ENCODE peak calls at places on chromosome 7, in four cellular contexts. One of them, this sample, is unnamed.

GRCh38 chr7:45580053-45580872 is 6.1 kb downstream of the ADCY1 start:
- DNase-seq in H1: peak
- DNase-seq in HepG2: no peak
- DNase-seq in GM12878: no peak
- DNase-seq in this sample: peak

GRCh38 chr7:120774481-120774880 is 83.5 kb downstream of the TSPAN12 start:
- DNase-seq in H1: no peak
- DNase-seq in GM12878: no peak
- DNase-seq in HepG2: no peak
- DNase-seq in this sample: no peak

GRCh38 chr7:33722383-33723096 is 182.8 kb upstream of the BMPER start:
- DNase-seq in H1: no peak
- DNase-seq in GM12878: no peak
- DNase-seq in HepG2: peak
- DNase-seq in this sample: no peak

GRCh38 chr7:50982626-50983025 is 199.9 kb upstream of the GRB10 start:
- DNase-seq in H1: no peak
- DNase-seq in GM12878: no peak
- DNase-seq in HepG2: no peak
- DNase-seq in this sample: no peak

GRCh38 chr7:150385240-150385830 is 6.2 kb downstream of the ZNF775 start:
- DNase-seq in H1: no peak
- DNase-seq in HepG2: no peak
- DNase-seq in GM12878: no peak
- DNase-seq in this sample: no peak

GRCh38 chr7:129779602-129780256 is 168.2 kb downstream of the NRF1 start:
- DNase-seq in GM12878: no peak
- DNase-seq in HepG2: peak
- DNase-seq in H1: peak
- DNase-seq in this sample: peak

GRCh38 chr7:130092598-130092997 is 22.3 kb downstream of the KLHDC10 start:
- DNase-seq in HepG2: no peak
- DNase-seq in H1: no peak
- DNase-seq in GM12878: no peak
- DNase-seq in this sample: no peak

GRCh38 chr7:101066858-101067227 is 18.4 kb upstream of the TRIM56 start:
- DNase-seq in GM12878: no peak
- DNase-seq in HepG2: no peak
- DNase-seq in H1: no peak
- DNase-seq in this sample: no peak

GRCh38 chr7:135763261-135763660 is 14.6 kb upstream of the FAM180A start:
- DNase-seq in HepG2: no peak
- DNase-seq in H1: no peak
- DNase-seq in GM12878: no peak
- DNase-seq in this sample: no peak

GRCh38 chr7:129748710-129749109 is 137.2 kb downstream of the NRF1 start:
- DNase-seq in GM12878: no peak
- DNase-seq in HepG2: no peak
- DNase-seq in H1: no peak
- DNase-seq in this sample: no peak

GRCh38 chr7:74575083-74575803 is 82.3 kb upstream of the GTF2I start:
- DNase-seq in H1: no peak
- DNase-seq in HepG2: no peak
- DNase-seq in GM12878: no peak
- DNase-seq in this sample: peak

GRCh38 chr7:50303894-50304157 is 690 bp upstream of the IKZF1 start:
- DNase-seq in HepG2: no peak
- DNase-seq in GM12878: no peak
- DNase-seq in H1: no peak
- DNase-seq in this sample: no peak

GRCh38 chr7:70417061-70417655 is 714.8 kb upstream of the GALNT17 start:
- DNase-seq in GM12878: no peak
- DNase-seq in HepG2: no peak
- DNase-seq in H1: peak
- DNase-seq in this sample: no peak

GRCh38 chr7:1505731-1506550 is 1.8 kb upstream of the INTS1 start:
- DNase-seq in HepG2: no peak
- DNase-seq in H1: peak
- DNase-seq in GM12878: no peak
- DNase-seq in this sample: peak

GRCh38 chr7:111855161-111855841 is 293.0 kb upstream of the IMMP2L start:
- DNase-seq in HepG2: peak
- DNase-seq in H1: no peak
- DNase-seq in GM12878: peak
- DNase-seq in this sample: peak

GRCh38 chr7:114426824-114427223 is 12.2 kb downstream of the FOXP2 start:
- DNase-seq in GM12878: no peak
- DNase-seq in HepG2: no peak
- DNase-seq in H1: no peak
- DNase-seq in this sample: no peak

GRCh38 chr7:129775695-129776396 is 164.3 kb downstream of the NRF1 start:
- DNase-seq in GM12878: no peak
- DNase-seq in HepG2: no peak
- DNase-seq in H1: peak
- DNase-seq in this sample: no peak

GRCh38 chr7:134943785-134944400 is 42.4 kb upstream of the AGBL3 start:
- DNase-seq in H1: no peak
- DNase-seq in GM12878: no peak
- DNase-seq in HepG2: peak
- DNase-seq in this sample: no peak

GRCh38 chr7:96407427-96407826 is 85.5 kb upstream of the SLC25A13 start:
- DNase-seq in H1: no peak
- DNase-seq in HepG2: no peak
- DNase-seq in GM12878: no peak
- DNase-seq in this sample: no peak

GRCh38 chr7:115805458-115805857 is 225.1 kb downstream of the TFEC start:
- DNase-seq in GM12878: no peak
- DNase-seq in H1: no peak
- DNase-seq in HepG2: no peak
- DNase-seq in this sample: no peak

GRCh38 chr7:138919256-138919655 is 61.9 kb downstream of the KIAA1549 start:
- DNase-seq in H1: no peak
- DNase-seq in GM12878: no peak
- DNase-seq in HepG2: no peak
- DNase-seq in this sample: no peak

GRCh38 chr7:129785457-129786178 is 167.1 kb downstream of the UBE2H start:
- DNase-seq in HepG2: no peak
- DNase-seq in GM12878: no peak
- DNase-seq in H1: no peak
- DNase-seq in this sample: no peak

GRCh38 chr7:47211467-47212121 is 370.3 kb downstream of the TNS3 start:
- DNase-seq in GM12878: no peak
- DNase-seq in HepG2: no peak
- DNase-seq in H1: no peak
- DNase-seq in this sample: peak

GRCh38 chr7:73831656-73832579 is 1.1 kb downstream of the CLDN4 start:
- DNase-seq in HepG2: peak
- DNase-seq in GM12878: no peak
- DNase-seq in H1: peak
- DNase-seq in this sample: no peak

GRCh38 chr7:70762697-70763096 is 369.2 kb upstream of the GALNT17 start:
- DNase-seq in GM12878: no peak
- DNase-seq in H1: no peak
- DNase-seq in HepG2: no peak
- DNase-seq in this sample: no peak

GRCh38 chr7:155798673-155799439 is 13.4 kb downstream of the SHH start:
- DNase-seq in HepG2: no peak
- DNase-seq in GM12878: no peak
- DNase-seq in H1: no peak
- DNase-seq in this sample: no peak
- TF ChIP-seq HDAC6 in HepG2: no peak
- TF ChIP-seq HDAC6 in GM12878: no peak
- TF ChIP-seq HDAC6 in H1: no peak
- TF ChIP-seq HDAC6 in this sample: no peak

DNA sequence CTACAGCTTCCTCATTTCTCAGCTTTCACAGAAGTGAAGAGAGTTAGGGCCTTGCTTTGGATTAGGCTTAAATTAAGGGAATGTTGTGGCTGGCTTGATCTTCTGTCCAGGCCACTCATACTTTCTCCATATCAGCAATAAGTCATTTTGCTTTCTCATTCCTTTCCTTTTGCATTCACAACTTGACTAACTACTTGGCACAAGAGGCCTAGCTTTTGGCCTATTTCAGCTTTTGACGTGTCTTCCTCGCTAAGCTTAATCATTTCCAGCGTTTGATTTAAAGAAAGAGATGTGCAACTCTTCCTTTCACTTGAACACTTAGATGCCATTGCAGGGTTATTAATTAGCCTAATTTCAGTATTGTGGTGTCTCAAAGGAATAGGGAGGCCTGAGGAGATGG is 712.0 kb downstream of the INHBA start:
- DNase-seq in GM12878: no peak
- DNase-seq in H1: no peak
- DNase-seq in HepG2: no peak
- DNase-seq in this sample: no peak
- TF ChIP-seq HDAC2 in GM12878: no peak
- TF ChIP-seq HDAC2 in H1: no peak
- TF ChIP-seq HDAC2 in HepG2: no peak
- TF ChIP-seq HDAC2 in this sample: no peak

DNA sequence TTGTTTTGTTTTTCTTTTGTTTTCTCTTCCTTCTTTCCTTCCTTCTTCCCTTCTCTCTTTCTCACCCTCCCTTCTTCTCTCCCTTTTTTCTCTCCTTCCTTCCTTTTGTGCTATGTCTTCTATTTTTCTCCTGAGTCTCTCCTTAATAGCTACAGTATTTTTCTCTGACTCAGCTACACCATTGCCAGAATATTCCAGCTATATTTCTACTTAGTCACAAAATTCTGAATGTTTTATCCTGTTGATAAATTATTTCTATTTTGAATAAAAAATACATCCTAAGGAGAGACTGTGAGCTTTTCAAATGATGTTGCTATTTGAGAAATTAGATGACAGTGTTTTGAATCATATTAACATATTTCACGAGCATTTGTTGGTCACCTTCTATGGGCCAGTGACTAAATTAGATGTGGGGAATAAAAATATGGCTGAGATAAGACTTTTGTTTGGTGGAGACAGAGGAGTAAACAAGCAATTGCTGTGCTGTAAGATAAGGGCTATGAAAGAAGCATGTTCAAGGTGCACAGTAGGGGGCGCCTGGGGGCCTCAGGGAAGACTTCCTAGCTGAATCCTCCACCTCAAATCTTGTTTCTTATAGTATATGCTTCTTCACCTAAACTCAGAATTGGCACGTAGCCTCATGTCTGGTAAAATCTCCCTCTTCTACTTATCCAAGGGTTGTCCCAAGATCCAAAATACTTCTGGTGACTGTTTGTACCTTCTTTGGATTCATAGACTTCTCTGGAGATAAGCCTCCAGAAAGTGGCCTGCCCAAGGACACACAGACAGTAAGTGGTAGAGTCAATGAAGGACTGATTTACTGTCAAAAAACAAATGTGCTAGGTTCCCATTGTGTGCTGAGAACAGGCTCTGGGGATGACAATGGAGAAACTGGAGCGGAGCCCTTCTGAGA is 115.5 kb upstream of the CREB5 start:
- DNase-seq in HepG2: no peak
- DNase-seq in H1: peak
- DNase-seq in GM12878: no peak
- DNase-seq in this sample: peak
- TF ChIP-seq HDAC6 in HepG2: no peak
- TF ChIP-seq HDAC6 in H1: no peak
- TF ChIP-seq HDAC6 in GM12878: no peak
- TF ChIP-seq HDAC6 in this sample: no peak

GRCh38 chr7:37920619-37921339 is at the start of gene EPDR1:
- DNase-seq in GM12878: no peak
- DNase-seq in H1: peak
- DNase-seq in HepG2: peak
- DNase-seq in this sample: no peak
- TF ChIP-seq HDAC2 in GM12878: no peak
- TF ChIP-seq HDAC2 in H1: peak
- TF ChIP-seq HDAC2 in HepG2: no peak
- TF ChIP-seq HDAC2 in this sample: no peak

GRCh38 chr7:105723582-105723981 is 142.3 kb upstream of the EFCAB10 start:
- DNase-seq in H1: no peak
- DNase-seq in GM12878: no peak
- DNase-seq in HepG2: no peak
- DNase-seq in this sample: no peak
- TF ChIP-seq HDAC6 in H1: no peak
- TF ChIP-seq HDAC6 in GM12878: no peak
- TF ChIP-seq HDAC6 in HepG2: no peak
- TF ChIP-seq HDAC6 in this sample: no peak

GRCh38 chr7:2840458-2840857 is 3.6 kb downstream of the GNA12 start:
- DNase-seq in GM12878: no peak
- DNase-seq in H1: no peak
- DNase-seq in HepG2: no peak
- DNase-seq in this sample: no peak

GRCh38 chr7:2838451-2838850 is 5.7 kb downstream of the GNA12 start:
- DNase-seq in GM12878: no peak
- DNase-seq in H1: no peak
- DNase-seq in HepG2: no peak
- DNase-seq in this sample: no peak

GRCh38 chr7:2838873-2839578 is 5.1 kb downstream of the GNA12 start:
- DNase-seq in HepG2: no peak
- DNase-seq in H1: no peak
- DNase-seq in GM12878: no peak
- DNase-seq in this sample: no peak

GRCh38 chr7:2834748-2835441 is 9.2 kb downstream of the GNA12 start:
- DNase-seq in GM12878: no peak
- DNase-seq in H1: no peak
- DNase-seq in HepG2: no peak
- DNase-seq in this sample: no peak

GRCh38 chr7:2837476-2837875 is 6.6 kb downstream of the GNA12 start:
- DNase-seq in H1: no peak
- DNase-seq in HepG2: no peak
- DNase-seq in GM12878: no peak
- DNase-seq in this sample: no peak
- TF ChIP-seq HDAC2 in H1: no peak
- TF ChIP-seq HDAC2 in HepG2: no peak
- TF ChIP-seq HDAC2 in GM12878: no peak
- TF ChIP-seq HDAC2 in this sample: no peak

DNA sequence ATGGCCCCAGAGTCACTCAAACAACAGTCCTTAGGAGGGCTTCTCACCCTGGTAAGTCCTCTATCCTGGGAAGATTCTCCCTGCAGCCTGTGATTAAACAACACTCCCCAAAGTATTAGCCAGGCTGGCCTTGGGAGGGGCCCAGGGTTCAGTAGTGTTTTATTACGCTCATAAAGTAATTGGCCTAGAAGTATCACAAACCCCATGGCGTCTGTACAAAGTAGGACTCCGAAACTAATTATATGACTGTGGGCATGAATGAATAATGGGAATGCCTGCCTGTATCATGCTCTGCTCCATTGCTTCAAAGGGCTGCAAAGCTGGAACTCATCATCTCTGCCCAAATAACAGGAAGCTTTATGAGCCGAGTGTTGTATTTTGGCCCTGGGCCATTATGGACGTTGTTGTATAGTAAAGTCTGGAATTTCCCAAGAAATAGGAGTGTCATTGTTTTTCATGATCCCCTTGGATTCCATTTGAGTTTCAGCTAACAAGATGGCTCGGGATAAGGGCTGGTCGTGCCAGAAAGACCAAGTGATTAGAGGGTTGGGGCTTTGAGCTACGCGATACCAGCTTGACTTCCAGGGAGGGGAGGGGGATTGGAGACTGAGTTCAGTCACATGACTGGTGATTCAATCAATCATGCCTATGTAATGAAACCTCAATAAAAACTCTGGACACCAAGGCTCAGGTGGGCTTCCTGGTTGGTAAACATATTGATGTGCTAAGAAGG is 65.4 kb upstream of the NPTX2 start:
- DNase-seq in HepG2: no peak
- DNase-seq in H1: no peak
- DNase-seq in GM12878: no peak
- DNase-seq in this sample: no peak
- TF ChIP-seq HDAC6 in HepG2: no peak
- TF ChIP-seq HDAC6 in H1: no peak
- TF ChIP-seq HDAC6 in GM12878: no peak
- TF ChIP-seq HDAC6 in this sample: no peak

GRCh38 chr7:132457658-132458057 is 118.6 kb downstream of the PLXNA4 start:
- DNase-seq in HepG2: no peak
- DNase-seq in GM12878: no peak
- DNase-seq in H1: no peak
- DNase-seq in this sample: no peak
- TF ChIP-seq HDAC2 in HepG2: no peak
- TF ChIP-seq HDAC2 in GM12878: no peak
- TF ChIP-seq HDAC2 in H1: no peak
- TF ChIP-seq HDAC2 in this sample: no peak